ENCODE peak calls at places on chromosomes 12 and 14, in seven cellular contexts. One of them, this sample, is unnamed.

GRCh38 chr12:65941388-65941787 is 117.1 kb downstream of the HMGA2 start:
- DNase-seq in HCT116: no peak
- DNase-seq in hippocampal formation: no peak
- DNase-seq in NCI-H510A treated with DMSO at 0.1 percent for 48 hours: no peak
- DNase-seq in A549: peak
- DNase-seq in stimulated activated CD4-positive, alpha-beta T cell treated with anti-CD3 and anti-CD28 coated beads, Interleukin-12 subunit alpha, Interleukin-12 subunit beta, amount 100 ng/mL, for 24 hours: no peak
- DNase-seq in EH: peak
- DNase-seq in this sample: no peak

GRCh38 chr12:6684609-6685008 is 4.6 kb downstream of the ZNF384 start:
- DNase-seq in stimulated activated CD4-positive, alpha-beta T cell treated with anti-CD3 and anti-CD28 coated beads, Interleukin-12 subunit alpha, Interleukin-12 subunit beta, amount 100 ng/mL, for 24 hours: no peak
- DNase-seq in HCT116: peak
- DNase-seq in A549: peak
- DNase-seq in EH: peak
- DNase-seq in NCI-H510A treated with DMSO at 0.1 percent for 48 hours: peak
- DNase-seq in hippocampal formation: peak
- DNase-seq in this sample: peak

GRCh38 chr14:37864861-37865718 is 269.7 kb downstream of the TTC6 start:
- DNase-seq in NCI-H510A treated with DMSO at 0.1 percent for 48 hours: no peak
- DNase-seq in HCT116: no peak
- DNase-seq in hippocampal formation: peak
- DNase-seq in EH: peak
- DNase-seq in stimulated activated CD4-positive, alpha-beta T cell treated with anti-CD3 and anti-CD28 coated beads, Interleukin-12 subunit alpha, Interleukin-12 subunit beta, amount 100 ng/mL, for 24 hours: no peak
- DNase-seq in A549: peak
- DNase-seq in this sample: no peak

GRCh38 chr14:91364524-91365270 is 52.9 kb downstream of the CCDC88C start:
- DNase-seq in NCI-H510A treated with DMSO at 0.1 percent for 48 hours: peak
- DNase-seq in A549: no peak
- DNase-seq in hippocampal formation: no peak
- DNase-seq in HCT116: no peak
- DNase-seq in EH: no peak
- DNase-seq in stimulated activated CD4-positive, alpha-beta T cell treated with anti-CD3 and anti-CD28 coated beads, Interleukin-12 subunit alpha, Interleukin-12 subunit beta, amount 100 ng/mL, for 24 hours: no peak
- DNase-seq in this sample: no peak

GRCh38 chr12:105933671-105934665 is 204.8 kb downstream of the NUAK1 start:
- DNase-seq in HCT116: no peak
- DNase-seq in NCI-H510A treated with DMSO at 0.1 percent for 48 hours: no peak
- DNase-seq in stimulated activated CD4-positive, alpha-beta T cell treated with anti-CD3 and anti-CD28 coated beads, Interleukin-12 subunit alpha, Interleukin-12 subunit beta, amount 100 ng/mL, for 24 hours: no peak
- DNase-seq in hippocampal formation: no peak
- DNase-seq in A549: peak
- DNase-seq in EH: peak
- DNase-seq in this sample: peak

GRCh38 chr12:132009336-132009859 is 59.7 kb downstream of the EP400 start:
- DNase-seq in hippocampal formation: no peak
- DNase-seq in EH: no peak
- DNase-seq in stimulated activated CD4-positive, alpha-beta T cell treated with anti-CD3 and anti-CD28 coated beads, Interleukin-12 subunit alpha, Interleukin-12 subunit beta, amount 100 ng/mL, for 24 hours: no peak
- DNase-seq in HCT116: no peak
- DNase-seq in NCI-H510A treated with DMSO at 0.1 percent for 48 hours: no peak
- DNase-seq in A549: no peak
- DNase-seq in this sample: no peak

GRCh38 chr14:88895116-88895515 is 70.7 kb downstream of the TTC8 start:
- DNase-seq in NCI-H510A treated with DMSO at 0.1 percent for 48 hours: no peak
- DNase-seq in EH: peak
- DNase-seq in stimulated activated CD4-positive, alpha-beta T cell treated with anti-CD3 and anti-CD28 coated beads, Interleukin-12 subunit alpha, Interleukin-12 subunit beta, amount 100 ng/mL, for 24 hours: no peak
- DNase-seq in A549: peak
- DNase-seq in hippocampal formation: no peak
- DNase-seq in HCT116: no peak
- DNase-seq in this sample: no peak

GRCh38 chr14:100904307-100905019 is 941 bp upstream of the RTL1 start:
- DNase-seq in HCT116: no peak
- DNase-seq in hippocampal formation: no peak
- DNase-seq in NCI-H510A treated with DMSO at 0.1 percent for 48 hours: no peak
- DNase-seq in A549: peak
- DNase-seq in stimulated activated CD4-positive, alpha-beta T cell treated with anti-CD3 and anti-CD28 coated beads, Interleukin-12 subunit alpha, Interleukin-12 subunit beta, amount 100 ng/mL, for 24 hours: no peak
- DNase-seq in EH: no peak
- DNase-seq in this sample: no peak

GRCh38 chr12:104957388-104958008 is 592 bp downstream of the SLC41A2 start:
- DNase-seq in stimulated activated CD4-positive, alpha-beta T cell treated with anti-CD3 and anti-CD28 coated beads, Interleukin-12 subunit alpha, Interleukin-12 subunit beta, amount 100 ng/mL, for 24 hours: no peak
- DNase-seq in NCI-H510A treated with DMSO at 0.1 percent for 48 hours: peak
- DNase-seq in hippocampal formation: no peak
- DNase-seq in HCT116: no peak
- DNase-seq in EH: peak
- DNase-seq in A549: peak
- DNase-seq in this sample: no peak

GRCh38 chr12:44334347-44334746 is 498.5 kb downstream of the TMEM117 start:
- DNase-seq in EH: no peak
- DNase-seq in hippocampal formation: no peak
- DNase-seq in stimulated activated CD4-positive, alpha-beta T cell treated with anti-CD3 and anti-CD28 coated beads, Interleukin-12 subunit alpha, Interleukin-12 subunit beta, amount 100 ng/mL, for 24 hours: no peak
- DNase-seq in A549: no peak
- DNase-seq in HCT116: no peak
- DNase-seq in NCI-H510A treated with DMSO at 0.1 percent for 48 hours: no peak
- DNase-seq in this sample: no peak

GRCh38 chr12:112333030-112333429 is 49.2 kb downstream of the HECTD4 start:
- DNase-seq in HCT116: no peak
- DNase-seq in EH: no peak
- DNase-seq in A549: no peak
- DNase-seq in NCI-H510A treated with DMSO at 0.1 percent for 48 hours: no peak
- DNase-seq in stimulated activated CD4-positive, alpha-beta T cell treated with anti-CD3 and anti-CD28 coated beads, Interleukin-12 subunit alpha, Interleukin-12 subunit beta, amount 100 ng/mL, for 24 hours: no peak
- DNase-seq in hippocampal formation: no peak
- DNase-seq in this sample: no peak

GRCh38 chr14:69313176-69313575 is 53.2 kb downstream of the GALNT16 start:
- DNase-seq in NCI-H510A treated with DMSO at 0.1 percent for 48 hours: no peak
- DNase-seq in A549: no peak
- DNase-seq in HCT116: no peak
- DNase-seq in EH: no peak
- DNase-seq in hippocampal formation: no peak
- DNase-seq in stimulated activated CD4-positive, alpha-beta T cell treated with anti-CD3 and anti-CD28 coated beads, Interleukin-12 subunit alpha, Interleukin-12 subunit beta, amount 100 ng/mL, for 24 hours: no peak
- DNase-seq in this sample: no peak

GRCh38 chr12:64404470-64405446 is 566 bp downstream of the XPOT start:
- DNase-seq in NCI-H510A treated with DMSO at 0.1 percent for 48 hours: no peak
- DNase-seq in stimulated activated CD4-positive, alpha-beta T cell treated with anti-CD3 and anti-CD28 coated beads, Interleukin-12 subunit alpha, Interleukin-12 subunit beta, amount 100 ng/mL, for 24 hours: peak
- DNase-seq in HCT116: no peak
- DNase-seq in A549: peak
- DNase-seq in EH: peak
- DNase-seq in hippocampal formation: no peak
- DNase-seq in this sample: peak

GRCh38 chr14:79356040-79356439 is 855.3 kb downstream of the DIO2 start:
- DNase-seq in stimulated activated CD4-positive, alpha-beta T cell treated with anti-CD3 and anti-CD28 coated beads, Interleukin-12 subunit alpha, Interleukin-12 subunit beta, amount 100 ng/mL, for 24 hours: no peak
- DNase-seq in hippocampal formation: no peak
- DNase-seq in NCI-H510A treated with DMSO at 0.1 percent for 48 hours: no peak
- DNase-seq in A549: no peak
- DNase-seq in EH: no peak
- DNase-seq in HCT116: no peak
- DNase-seq in this sample: no peak

GRCh38 chr14:32635103-32635719 is 303.5 kb upstream of the NPAS3 start:
- DNase-seq in EH: peak
- DNase-seq in NCI-H510A treated with DMSO at 0.1 percent for 48 hours: no peak
- DNase-seq in A549: no peak
- DNase-seq in HCT116: no peak
- DNase-seq in stimulated activated CD4-positive, alpha-beta T cell treated with anti-CD3 and anti-CD28 coated beads, Interleukin-12 subunit alpha, Interleukin-12 subunit beta, amount 100 ng/mL, for 24 hours: no peak
- DNase-seq in hippocampal formation: peak
- DNase-seq in this sample: no peak

GRCh38 chr12:24705741-24706358 is 243.1 kb downstream of the BCAT1 start:
- DNase-seq in EH: peak
- DNase-seq in HCT116: no peak
- DNase-seq in stimulated activated CD4-positive, alpha-beta T cell treated with anti-CD3 and anti-CD28 coated beads, Interleukin-12 subunit alpha, Interleukin-12 subunit beta, amount 100 ng/mL, for 24 hours: no peak
- DNase-seq in hippocampal formation: no peak
- DNase-seq in NCI-H510A treated with DMSO at 0.1 percent for 48 hours: no peak
- DNase-seq in A549: no peak
- DNase-seq in this sample: no peak

GRCh38 chr14:43141636-43142191 is 1365.4 kb downstream of the FSCB start:
- DNase-seq in stimulated activated CD4-positive, alpha-beta T cell treated with anti-CD3 and anti-CD28 coated beads, Interleukin-12 subunit alpha, Interleukin-12 subunit beta, amount 100 ng/mL, for 24 hours: no peak
- DNase-seq in HCT116: no peak
- DNase-seq in EH: no peak
- DNase-seq in A549: no peak
- DNase-seq in NCI-H510A treated with DMSO at 0.1 percent for 48 hours: no peak
- DNase-seq in hippocampal formation: no peak
- DNase-seq in this sample: no peak

GRCh38 chr14:92540472-92541048 is 27.0 kb downstream of the RIN3 start:
- DNase-seq in stimulated activated CD4-positive, alpha-beta T cell treated with anti-CD3 and anti-CD28 coated beads, Interleukin-12 subunit alpha, Interleukin-12 subunit beta, amount 100 ng/mL, for 24 hours: no peak
- DNase-seq in EH: peak
- DNase-seq in A549: peak
- DNase-seq in HCT116: peak
- DNase-seq in NCI-H510A treated with DMSO at 0.1 percent for 48 hours: no peak
- DNase-seq in hippocampal formation: no peak
- DNase-seq in this sample: peak

GRCh38 chr14:90717916-90718315 is 98.3 kb downstream of the TTC7B start:
- DNase-seq in A549: no peak
- DNase-seq in hippocampal formation: no peak
- DNase-seq in NCI-H510A treated with DMSO at 0.1 percent for 48 hours: no peak
- DNase-seq in EH: peak
- DNase-seq in stimulated activated CD4-positive, alpha-beta T cell treated with anti-CD3 and anti-CD28 coated beads, Interleukin-12 subunit alpha, Interleukin-12 subunit beta, amount 100 ng/mL, for 24 hours: no peak
- DNase-seq in HCT116: no peak
- DNase-seq in this sample: no peak

GRCh38 chr14:75299064-75299463 is 20.4 kb downstream of the FOS start:
- DNase-seq in EH: peak
- DNase-seq in stimulated activated CD4-positive, alpha-beta T cell treated with anti-CD3 and anti-CD28 coated beads, Interleukin-12 subunit alpha, Interleukin-12 subunit beta, amount 100 ng/mL, for 24 hours: no peak
- DNase-seq in hippocampal formation: no peak
- DNase-seq in NCI-H510A treated with DMSO at 0.1 percent for 48 hours: no peak
- DNase-seq in HCT116: no peak
- DNase-seq in A549: no peak
- DNase-seq in this sample: no peak

GRCh38 chr12:26374934-26375333 is 179.6 kb downstream of the SSPN start:
- DNase-seq in hippocampal formation: no peak
- DNase-seq in A549: no peak
- DNase-seq in stimulated activated CD4-positive, alpha-beta T cell treated with anti-CD3 and anti-CD28 coated beads, Interleukin-12 subunit alpha, Interleukin-12 subunit beta, amount 100 ng/mL, for 24 hours: no peak
- DNase-seq in HCT116: no peak
- DNase-seq in EH: no peak
- DNase-seq in NCI-H510A treated with DMSO at 0.1 percent for 48 hours: no peak
- DNase-seq in this sample: no peak

GRCh38 chr12:105977256-105978051 is 161.3 kb downstream of the NUAK1 start:
- DNase-seq in stimulated activated CD4-positive, alpha-beta T cell treated with anti-CD3 and anti-CD28 coated beads, Interleukin-12 subunit alpha, Interleukin-12 subunit beta, amount 100 ng/mL, for 24 hours: no peak
- DNase-seq in HCT116: no peak
- DNase-seq in hippocampal formation: no peak
- DNase-seq in NCI-H510A treated with DMSO at 0.1 percent for 48 hours: no peak
- DNase-seq in A549: no peak
- DNase-seq in EH: peak
- DNase-seq in this sample: no peak

GRCh38 chr12:57868211-57868610 is 21.7 kb upstream of the CTDSP2 start:
- DNase-seq in A549: no peak
- DNase-seq in hippocampal formation: no peak
- DNase-seq in EH: peak
- DNase-seq in HCT116: no peak
- DNase-seq in NCI-H510A treated with DMSO at 0.1 percent for 48 hours: no peak
- DNase-seq in stimulated activated CD4-positive, alpha-beta T cell treated with anti-CD3 and anti-CD28 coated beads, Interleukin-12 subunit alpha, Interleukin-12 subunit beta, amount 100 ng/mL, for 24 hours: no peak
- DNase-seq in this sample: no peak

GRCh38 chr14:99479903-99480855 is 480 bp downstream of the SETD3 start:
- DNase-seq in HCT116: peak
- DNase-seq in A549: peak
- DNase-seq in hippocampal formation: peak
- DNase-seq in EH: peak
- DNase-seq in stimulated activated CD4-positive, alpha-beta T cell treated with anti-CD3 and anti-CD28 coated beads, Interleukin-12 subunit alpha, Interleukin-12 subunit beta, amount 100 ng/mL, for 24 hours: peak
- DNase-seq in NCI-H510A treated with DMSO at 0.1 percent for 48 hours: peak
- DNase-seq in this sample: no peak

GRCh38 chr12:112299704-112300103 is 82.5 kb downstream of the HECTD4 start:
- DNase-seq in stimulated activated CD4-positive, alpha-beta T cell treated with anti-CD3 and anti-CD28 coated beads, Interleukin-12 subunit alpha, Interleukin-12 subunit beta, amount 100 ng/mL, for 24 hours: no peak
- DNase-seq in EH: no peak
- DNase-seq in hippocampal formation: no peak
- DNase-seq in NCI-H510A treated with DMSO at 0.1 percent for 48 hours: no peak
- DNase-seq in A549: no peak
- DNase-seq in HCT116: no peak
- DNase-seq in this sample: no peak

GRCh38 chr12:124851344-124851743 is 12.3 kb downstream of the SCARB1 start:
- DNase-seq in NCI-H510A treated with DMSO at 0.1 percent for 48 hours: no peak
- DNase-seq in hippocampal formation: no peak
- DNase-seq in HCT116: no peak
- DNase-seq in A549: no peak
- DNase-seq in EH: no peak
- DNase-seq in stimulated activated CD4-positive, alpha-beta T cell treated with anti-CD3 and anti-CD28 coated beads, Interleukin-12 subunit alpha, Interleukin-12 subunit beta, amount 100 ng/mL, for 24 hours: no peak
- DNase-seq in this sample: no peak

GRCh38 chr14:32230695-32231280 is 27.7 kb upstream of the RNU6-8 start:
- DNase-seq in A549: peak
- DNase-seq in NCI-H510A treated with DMSO at 0.1 percent for 48 hours: no peak
- DNase-seq in hippocampal formation: no peak
- DNase-seq in HCT116: no peak
- DNase-seq in EH: peak
- DNase-seq in stimulated activated CD4-positive, alpha-beta T cell treated with anti-CD3 and anti-CD28 coated beads, Interleukin-12 subunit alpha, Interleukin-12 subunit beta, amount 100 ng/mL, for 24 hours: no peak
- DNase-seq in this sample: no peak

GRCh38 chr14:67457782-67458181 is 30.7 kb downstream of the TMEM229B start:
- DNase-seq in stimulated activated CD4-positive, alpha-beta T cell treated with anti-CD3 and anti-CD28 coated beads, Interleukin-12 subunit alpha, Interleukin-12 subunit beta, amount 100 ng/mL, for 24 hours: no peak
- DNase-seq in A549: no peak
- DNase-seq in EH: peak
- DNase-seq in HCT116: no peak
- DNase-seq in hippocampal formation: no peak
- DNase-seq in NCI-H510A treated with DMSO at 0.1 percent for 48 hours: peak
- DNase-seq in this sample: no peak

GRCh38 chr12:123387508-123388217 is 3.7 kb downstream of the KMT5A start:
- DNase-seq in NCI-H510A treated with DMSO at 0.1 percent for 48 hours: no peak
- DNase-seq in hippocampal formation: no peak
- DNase-seq in HCT116: no peak
- DNase-seq in stimulated activated CD4-positive, alpha-beta T cell treated with anti-CD3 and anti-CD28 coated beads, Interleukin-12 subunit alpha, Interleukin-12 subunit beta, amount 100 ng/mL, for 24 hours: no peak
- DNase-seq in A549: no peak
- DNase-seq in EH: no peak
- DNase-seq in this sample: no peak

This sample was measured in SW 1271.